ENCODE peak calls at places on chromosome 14, in nine cellular contexts. One of them, this sample, is unnamed.
A peak's percentile ranks its signal among the peaks of the same experiment; 100 is the strongest.

GRCh38 chr14:38065101-38065762 is 142.5 kb upstream of the SSTR1 start:
- DNase-seq in GM23248: no peak
- DNase-seq in esophagus muscularis mucosa: no peak
- DNase-seq in GM10248: no peak
- DNase-seq in retina: no peak
- DNase-seq in anterior cingulate cortex: no peak
- DNase-seq in CD8-positive, alpha-beta memory T cell: peak; percentile 79
- DNase-seq in activated CD4-positive, alpha-beta T cell treated with anti-CD3 and anti-CD28 coated beads, Interleukin-2, amount 50 U/mL, for 48 hours: peak; percentile 34
- DNase-seq in foreskin fibroblast: no peak
- DNase-seq in this sample: no peak

GRCh38 chr14:52068741-52069616 is at the start of gene NID2:
- DNase-seq in GM23248: peak; percentile 97
- DNase-seq in esophagus muscularis mucosa: peak; percentile 95
- DNase-seq in GM10248: peak; percentile 39
- DNase-seq in retina: peak; percentile 86
- DNase-seq in anterior cingulate cortex: peak; percentile 42
- DNase-seq in CD8-positive, alpha-beta memory T cell: peak; percentile 49
- DNase-seq in activated CD4-positive, alpha-beta T cell treated with anti-CD3 and anti-CD28 coated beads, Interleukin-2, amount 50 U/mL, for 48 hours: peak; percentile 69
- DNase-seq in foreskin fibroblast: peak; percentile 97
- DNase-seq in this sample: no peak

GRCh38 chr14:24437736-24438067 is 4.9 kb downstream of the SDR39U1 start:
- DNase-seq in GM23248: no peak
- DNase-seq in esophagus muscularis mucosa: no peak
- DNase-seq in GM10248: no peak
- DNase-seq in retina: no peak
- DNase-seq in anterior cingulate cortex: no peak
- DNase-seq in CD8-positive, alpha-beta memory T cell: no peak
- DNase-seq in activated CD4-positive, alpha-beta T cell treated with anti-CD3 and anti-CD28 coated beads, Interleukin-2, amount 50 U/mL, for 48 hours: no peak
- DNase-seq in foreskin fibroblast: no peak
- DNase-seq in this sample: no peak

GRCh38 chr14:63459738-63460137 is 83.4 kb downstream of the PPP2R5E start:
- DNase-seq in GM23248: no peak
- DNase-seq in esophagus muscularis mucosa: no peak
- DNase-seq in GM10248: no peak
- DNase-seq in retina: no peak
- DNase-seq in anterior cingulate cortex: no peak
- DNase-seq in CD8-positive, alpha-beta memory T cell: no peak
- DNase-seq in activated CD4-positive, alpha-beta T cell treated with anti-CD3 and anti-CD28 coated beads, Interleukin-2, amount 50 U/mL, for 48 hours: no peak
- DNase-seq in foreskin fibroblast: no peak
- DNase-seq in this sample: peak; percentile 54

GRCh38 chr14:22898302-22898894 is 15.4 kb downstream of the REM2 start:
- DNase-seq in GM23248: peak; percentile 91
- DNase-seq in esophagus muscularis mucosa: no peak
- DNase-seq in GM10248: no peak
- DNase-seq in retina: no peak
- DNase-seq in anterior cingulate cortex: no peak
- DNase-seq in CD8-positive, alpha-beta memory T cell: no peak
- DNase-seq in activated CD4-positive, alpha-beta T cell treated with anti-CD3 and anti-CD28 coated beads, Interleukin-2, amount 50 U/mL, for 48 hours: peak; percentile 22
- DNase-seq in foreskin fibroblast: peak; percentile 68
- DNase-seq in this sample: no peak

GRCh38 chr14:45198551-45198950 is 54.5 kb downstream of the MIS18BP1 start:
- DNase-seq in GM23248: peak; percentile 71
- DNase-seq in esophagus muscularis mucosa: no peak
- DNase-seq in GM10248: no peak
- DNase-seq in retina: no peak
- DNase-seq in anterior cingulate cortex: no peak
- DNase-seq in CD8-positive, alpha-beta memory T cell: no peak
- DNase-seq in activated CD4-positive, alpha-beta T cell treated with anti-CD3 and anti-CD28 coated beads, Interleukin-2, amount 50 U/mL, for 48 hours: no peak
- DNase-seq in foreskin fibroblast: no peak
- DNase-seq in this sample: no peak

GRCh38 chr14:67746927-67747326 is 45.2 kb downstream of the RDH12 start:
- DNase-seq in GM23248: no peak
- DNase-seq in esophagus muscularis mucosa: no peak
- DNase-seq in GM10248: peak; percentile 73
- DNase-seq in retina: no peak
- DNase-seq in anterior cingulate cortex: no peak
- DNase-seq in CD8-positive, alpha-beta memory T cell: no peak
- DNase-seq in activated CD4-positive, alpha-beta T cell treated with anti-CD3 and anti-CD28 coated beads, Interleukin-2, amount 50 U/mL, for 48 hours: peak; percentile 13
- DNase-seq in foreskin fibroblast: no peak
- DNase-seq in this sample: no peak

GRCh38 chr14:104085032-104085888 is at the start of gene ASPG:
- DNase-seq in GM23248: no peak
- DNase-seq in esophagus muscularis mucosa: no peak
- DNase-seq in GM10248: no peak
- DNase-seq in retina: no peak
- DNase-seq in anterior cingulate cortex: no peak
- DNase-seq in CD8-positive, alpha-beta memory T cell: no peak
- DNase-seq in activated CD4-positive, alpha-beta T cell treated with anti-CD3 and anti-CD28 coated beads, Interleukin-2, amount 50 U/mL, for 48 hours: no peak
- DNase-seq in foreskin fibroblast: no peak
- DNase-seq in this sample: no peak

GRCh38 chr14:74609721-74610120 is 2.3 kb downstream of the LTBP2 start:
- DNase-seq in GM23248: peak; percentile 34
- DNase-seq in esophagus muscularis mucosa: no peak
- DNase-seq in GM10248: no peak
- DNase-seq in retina: no peak
- DNase-seq in anterior cingulate cortex: no peak
- DNase-seq in CD8-positive, alpha-beta memory T cell: no peak
- DNase-seq in activated CD4-positive, alpha-beta T cell treated with anti-CD3 and anti-CD28 coated beads, Interleukin-2, amount 50 U/mL, for 48 hours: no peak
- DNase-seq in foreskin fibroblast: no peak
- DNase-seq in this sample: no peak

GRCh38 chr14:85595981-85596380 is 66.0 kb downstream of the FLRT2 start:
- DNase-seq in GM23248: no peak
- DNase-seq in esophagus muscularis mucosa: no peak
- DNase-seq in GM10248: no peak
- DNase-seq in retina: no peak
- DNase-seq in anterior cingulate cortex: no peak
- DNase-seq in CD8-positive, alpha-beta memory T cell: no peak
- DNase-seq in activated CD4-positive, alpha-beta T cell treated with anti-CD3 and anti-CD28 coated beads, Interleukin-2, amount 50 U/mL, for 48 hours: no peak
- DNase-seq in foreskin fibroblast: no peak
- DNase-seq in this sample: no peak

GRCh38 chr14:32190713-32191112 is 11.1 kb upstream of the RNU6-7 start:
- DNase-seq in GM23248: no peak
- DNase-seq in esophagus muscularis mucosa: no peak
- DNase-seq in GM10248: no peak
- DNase-seq in retina: no peak
- DNase-seq in anterior cingulate cortex: no peak
- DNase-seq in CD8-positive, alpha-beta memory T cell: no peak
- DNase-seq in activated CD4-positive, alpha-beta T cell treated with anti-CD3 and anti-CD28 coated beads, Interleukin-2, amount 50 U/mL, for 48 hours: no peak
- DNase-seq in foreskin fibroblast: no peak
- DNase-seq in this sample: no peak

GRCh38 chr14:76456200-76456599 is 80.3 kb downstream of the ESRRB start:
- DNase-seq in GM23248: peak; percentile 39
- DNase-seq in esophagus muscularis mucosa: no peak
- DNase-seq in GM10248: peak; percentile 69
- DNase-seq in retina: no peak
- DNase-seq in anterior cingulate cortex: no peak
- DNase-seq in CD8-positive, alpha-beta memory T cell: no peak
- DNase-seq in activated CD4-positive, alpha-beta T cell treated with anti-CD3 and anti-CD28 coated beads, Interleukin-2, amount 50 U/mL, for 48 hours: peak; percentile 49
- DNase-seq in foreskin fibroblast: no peak
- DNase-seq in this sample: peak; percentile 12

GRCh38 chr14:91417983-91418386 is 365 bp upstream of the CCDC88C start:
- DNase-seq in GM23248: peak; percentile 45
- DNase-seq in esophagus muscularis mucosa: no peak
- DNase-seq in GM10248: peak; percentile 65
- DNase-seq in retina: no peak
- DNase-seq in anterior cingulate cortex: no peak
- DNase-seq in CD8-positive, alpha-beta memory T cell: peak; percentile 80
- DNase-seq in activated CD4-positive, alpha-beta T cell treated with anti-CD3 and anti-CD28 coated beads, Interleukin-2, amount 50 U/mL, for 48 hours: peak; percentile 61
- DNase-seq in foreskin fibroblast: no peak
- DNase-seq in this sample: no peak

This sample was measured in G401.